ENCODE peak calls at places on chromosomes 4 and X, in eight cellular contexts. S is endodermal cell, R is left ventricle myocardium inferior, D is lower lobe of right lung, L is mucosa of descending colon, O is hepatocyte, K is astrocyte of the spinal cord, X is gastrocnemius medialis. P is an unnamed sample.

GRCh38 chr4:153933851-153934688 is 145.2 kb upstream of the SFRP2 start:
- DNase-seq in S (no peak), R (no peak), D (no peak), L (no peak), O (no peak), K (no peak), X (no peak), P (no peak)

GRCh38 chr4:121484633-121485032 is 103.8 kb upstream of the QRFPR start:
- DNase-seq in S (peak), R (no peak), D (peak), L (no peak), O (peak), K (peak), X (no peak), P (peak)

GRCh38 chrX:7385131-7385530 is 237.2 kb upstream of the PUDP start:
- DNase-seq in S (no peak), R (no peak), D (no peak), L (no peak), O (no peak), K (no peak), X (no peak), P (no peak)

GRCh38 chr4:10164877-10165283 is 48.3 kb upstream of the WDR1 start:
- DNase-seq in S (peak), R (no peak), D (no peak), L (peak), O (peak), K (peak), X (no peak), P (peak)

GRCh38 chrX:19964017-19964710 is 26.7 kb downstream of the BCLAF3 start:
- DNase-seq in S (no peak), R (no peak), D (no peak), L (no peak), O (no peak), K (no peak), X (no peak), P (peak)

GRCh38 chr4:80073362-80074008 is 456 bp upstream of the ANTXR2 start:
- DNase-seq in S (no peak), R (no peak), D (no peak), L (no peak), O (no peak), K (no peak), X (no peak), P (peak)

GRCh38 chrX:6228720-6229119 is at the start of gene NLGN4X:
- DNase-seq in S (peak), R (no peak), D (no peak), L (no peak), O (no peak), K (peak), X (no peak), P (no peak)

GRCh38 chrX:100216083-100216482 is 194.0 kb downstream of the PCDH19 start:
- DNase-seq in S (no peak), R (no peak), D (no peak), L (no peak), O (no peak), K (no peak), X (no peak), P (no peak)

GRCh38 chr4:65416875-65417274 is 253.4 kb downstream of the EPHA5 start:
- DNase-seq in S (peak), R (peak), D (no peak), L (peak), O (no peak), K (peak), X (no peak), P (no peak)

GRCh38 chrX:140229187-140229586 is 263.9 kb upstream of the CXorf66 start:
- DNase-seq in S (peak), R (no peak), D (no peak), L (no peak), O (no peak), K (peak), X (no peak), P (no peak)

GRCh38 chr4:145732001-145732400 is 52.1 kb downstream of the C4orf51 start:
- DNase-seq in S (no peak), R (no peak), D (no peak), L (no peak), O (no peak), K (no peak), X (no peak), P (no peak)

GRCh38 chr4:176781739-176782100 is 11.0 kb downstream of the VEGFC start:
- DNase-seq in S (no peak), R (no peak), D (no peak), L (no peak), O (no peak), K (no peak), X (peak), P (no peak)

GRCh38 chr4:89134775-89135319 is 23.5 kb downstream of the TIGD2 start:
- DNase-seq in S (no peak), R (no peak), D (no peak), L (no peak), O (peak), K (peak), X (no peak), P (no peak)

GRCh38 chr4:52259978-52260377 is 208.9 kb downstream of the SPATA18 start:
- DNase-seq in S (no peak), R (no peak), D (no peak), L (no peak), O (no peak), K (no peak), X (no peak), P (no peak)

GRCh38 chrX:97315939-97316338 is 432.2 kb downstream of the RPA4 start:
- DNase-seq in S (peak), R (no peak), D (no peak), L (no peak), O (no peak), K (no peak), X (no peak), P (no peak)

GRCh38 chrX:24513416-24513815 is 48.3 kb downstream of the PDK3 start:
- DNase-seq in S (no peak), R (no peak), D (no peak), L (no peak), O (no peak), K (no peak), X (no peak), P (peak)

GRCh38 chr4:4430492-4431195 is 43.7 kb downstream of the NSG1 start:
- DNase-seq in S (peak), R (no peak), D (no peak), L (no peak), O (peak), K (peak), X (no peak), P (peak)

GRCh38 chr4:157265281-157265680 is 44.8 kb downstream of the GRIA2 start:
- DNase-seq in S (peak), R (no peak), D (no peak), L (no peak), O (peak), K (peak), X (peak), P (no peak)

GRCh38 chrX:150880808-150881165 is 17.7 kb downstream of the CD99L2 start:
- DNase-seq in S (no peak), R (no peak), D (no peak), L (no peak), O (no peak), K (no peak), X (no peak), P (no peak)

GRCh38 chrX:40132751-40133150 is 35.0 kb upstream of the BCOR start:
- DNase-seq in S (no peak), R (peak), D (peak), L (peak), O (peak), K (peak), X (peak), P (no peak)

GRCh38 chrX:138127314-138127713 is 561.4 kb downstream of the ZIC3 start:
- DNase-seq in S (no peak), R (no peak), D (no peak), L (no peak), O (no peak), K (peak), X (no peak), P (no peak)

GRCh38 chrX:53714580-53715335 is 28.2 kb upstream of the HUWE1 start:
- DNase-seq in S (peak), R (no peak), D (peak), L (no peak), O (no peak), K (peak), X (no peak), P (peak)

GRCh38 chrX:39813631-39814246 is 284.0 kb downstream of the BCOR start:
- DNase-seq in S (no peak), R (peak), D (no peak), L (peak), O (peak), K (peak), X (peak), P (no peak)

DNA sequence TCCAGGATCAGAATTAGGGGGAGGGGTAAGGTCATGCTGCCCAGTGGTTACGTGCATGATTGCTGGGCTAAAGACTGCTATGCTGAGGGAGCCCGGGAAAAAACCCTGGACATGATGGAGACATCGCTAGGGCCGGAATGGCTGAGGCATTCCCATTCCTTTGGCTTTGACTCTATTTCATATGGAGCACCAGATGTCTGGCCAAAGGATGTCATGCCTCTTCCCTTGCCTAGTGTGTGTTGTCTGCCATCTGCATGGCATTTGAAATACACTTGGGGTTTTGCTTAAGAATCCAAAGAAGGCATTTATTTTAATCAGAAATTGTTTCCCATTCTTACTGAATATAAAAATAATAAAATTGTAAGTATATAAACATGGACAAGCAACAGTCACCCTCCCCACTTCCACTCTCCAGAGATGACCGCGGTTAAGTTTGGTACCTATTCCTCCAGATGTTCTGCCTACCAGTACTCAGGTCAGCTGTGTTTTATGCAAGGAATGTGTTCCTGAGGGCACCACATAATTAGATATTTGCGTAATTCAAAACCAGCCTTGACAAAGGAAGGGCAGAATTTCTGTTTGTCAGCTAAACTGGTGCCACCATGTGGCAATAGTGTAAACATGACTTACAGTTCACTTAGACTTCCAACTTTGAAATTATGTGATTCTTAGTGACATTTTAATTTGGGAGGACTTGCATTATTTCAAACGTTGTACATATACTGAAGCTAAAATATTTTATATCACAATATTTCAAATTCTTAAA is 105.9 kb downstream of the CT47B1 start:
- DNase-seq in S (no peak), R (no peak), D (no peak), L (no peak), O (peak), K (peak), X (no peak), P (peak)
- TF ChIP-seq CTCF in S (peak), R (peak), D (peak), L (no peak), O (peak), K (peak), X (peak), P (no peak)

GRCh38 chr4:61588621-61589020 is 388.5 kb downstream of the ADGRL3 start:
- DNase-seq in S (no peak), R (no peak), D (no peak), L (no peak), O (no peak), K (no peak), X (no peak), P (no peak)

DNA sequence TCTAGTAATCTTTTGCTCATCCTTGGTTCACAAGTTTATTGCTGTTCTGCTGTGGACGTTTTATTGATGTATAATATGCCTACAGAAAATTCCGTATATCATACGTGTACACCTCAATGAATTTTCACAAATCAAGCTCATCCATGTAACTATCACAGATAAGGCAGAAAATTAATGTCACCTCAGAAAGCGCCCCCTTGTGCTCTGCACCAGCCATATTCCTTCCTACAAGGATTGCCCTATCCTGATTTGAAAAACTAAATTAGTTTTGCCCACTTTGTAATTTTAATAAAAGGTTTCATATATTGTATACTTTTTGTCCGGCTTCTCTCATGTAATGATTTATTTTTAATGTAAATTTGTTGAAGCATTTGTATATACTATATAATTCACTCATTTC is 390.8 kb downstream of the ADGRL3 start:
- DNase-seq in S (peak), R (no peak), D (no peak), L (no peak), O (no peak), K (no peak), X (no peak), P (no peak)
- TF ChIP-seq CTCF in S (peak), R (no peak), D (no peak), L (no peak), O (no peak), K (peak), X (no peak), P (no peak)

GRCh38 chrX:63506320-63506719 is 155.2 kb upstream of the SPIN4 start:
- DNase-seq in S (no peak), R (no peak), D (no peak), L (no peak), O (peak), K (peak), X (no peak), P (peak)
- TF ChIP-seq CTCF in S (peak), R (peak), D (peak), L (no peak), O (peak), K (peak), X (no peak), P (peak)

DNA sequence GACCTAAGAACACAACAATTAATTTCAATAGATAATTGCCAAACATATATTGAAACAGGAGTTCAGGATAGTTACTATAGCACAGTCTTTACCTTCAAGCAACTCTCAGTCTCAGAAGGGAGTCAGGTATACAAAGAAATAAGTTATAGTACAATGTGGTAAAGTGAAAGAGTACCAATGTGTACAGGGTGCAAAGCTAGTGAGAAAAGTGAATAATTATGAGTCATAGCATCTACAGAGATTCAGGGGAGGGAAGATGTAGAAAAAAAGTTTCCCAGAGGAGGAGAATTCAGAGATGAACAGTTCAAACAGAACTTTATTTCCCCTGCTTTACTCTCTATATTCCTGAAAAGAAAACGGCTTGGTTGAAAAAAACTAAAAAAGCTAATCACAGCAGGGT is 22.7 kb upstream of the DKK2 start:
- DNase-seq in S (no peak), R (no peak), D (no peak), L (no peak), O (no peak), K (peak), X (no peak), P (no peak)
- TF ChIP-seq CTCF in S (no peak), R (no peak), D (no peak), L (no peak), O (no peak), K (no peak), X (no peak), P (no peak)

GRCh38 chr4:184740965-184741364 is 7.1 kb upstream of the CENPU start:
- DNase-seq in S (peak), R (no peak), D (no peak), L (no peak), O (no peak), K (no peak), X (no peak), P (no peak)
- TF ChIP-seq CTCF in S (no peak), R (no peak), D (no peak), L (no peak), O (no peak), K (no peak), X (no peak), P (no peak)

DNA sequence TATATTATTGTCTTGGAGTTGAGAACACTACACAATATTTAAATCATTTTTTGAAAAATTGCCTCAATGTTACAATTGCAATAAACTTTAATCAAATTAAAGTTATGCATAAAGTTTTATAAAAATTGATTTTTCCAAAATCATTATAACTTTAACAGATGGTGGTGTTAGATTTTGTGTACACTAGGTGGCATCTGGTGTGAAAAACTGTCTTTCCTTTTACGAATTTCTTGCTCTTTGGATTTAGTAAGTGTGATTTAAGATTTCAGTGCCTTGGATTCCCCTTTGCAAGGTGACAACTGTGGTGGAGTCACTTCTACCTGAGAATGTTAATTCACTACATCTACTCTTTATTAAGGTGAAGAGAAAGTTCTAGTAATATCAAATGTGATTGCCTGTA is 91.6 kb downstream of the AREG start:
- DNase-seq in S (no peak), R (no peak), D (no peak), L (no peak), O (no peak), K (peak), X (no peak), P (no peak)
- TF ChIP-seq CTCF in S (peak), R (peak), D (peak), L (no peak), O (peak), K (peak), X (no peak), P (no peak)

DNA sequence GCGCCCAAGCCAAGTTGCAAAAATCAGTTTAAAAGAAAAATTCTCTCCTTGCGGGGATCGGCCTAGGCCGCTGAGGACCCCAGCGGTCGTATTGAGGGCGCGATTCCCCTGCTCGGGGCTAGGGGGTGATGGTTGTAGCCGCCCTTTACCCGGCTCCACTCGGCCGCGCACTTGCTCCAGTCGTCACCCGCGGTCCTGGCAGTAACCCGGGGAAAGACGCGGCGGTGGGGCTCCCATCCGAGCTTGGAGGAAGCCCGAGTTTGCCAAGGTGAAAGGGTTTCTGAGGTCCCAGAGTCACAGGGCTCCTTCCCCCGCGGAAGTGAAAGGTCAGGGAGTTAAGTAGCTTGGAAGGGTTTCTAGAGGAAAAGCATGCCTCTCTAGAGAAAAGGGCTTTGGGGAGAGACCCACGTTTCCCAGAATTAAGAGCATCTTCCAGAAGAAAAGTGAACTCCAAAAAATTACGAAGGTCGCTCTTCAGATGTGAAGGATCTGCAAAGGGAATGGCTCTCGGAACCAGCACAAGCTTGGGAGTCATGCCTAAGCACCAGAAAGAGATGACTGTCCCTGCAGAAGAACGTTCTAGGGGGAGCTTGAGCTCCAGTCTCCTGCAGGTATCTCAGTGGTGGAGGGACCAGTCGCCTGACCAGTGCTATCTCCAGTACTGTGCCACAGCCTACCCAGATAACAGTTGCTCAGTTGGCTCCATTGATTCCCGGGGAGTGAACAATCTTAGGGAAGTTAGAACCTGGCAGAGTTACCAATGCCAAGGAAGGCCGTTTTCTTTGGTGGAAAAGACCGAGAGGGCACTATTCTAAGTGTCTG is 873 bp downstream of the LAP3 start:
- DNase-seq in S (peak), R (peak), D (peak), L (peak), O (peak), K (peak), X (peak), P (peak)
- TF ChIP-seq CTCF in S (peak), R (no peak), D (no peak), L (no peak), O (peak), K (peak), X (no peak), P (no peak)

GRCh38 chr4:92265066-92265465 is 38.7 kb upstream of the GRID2 start:
- DNase-seq in S (no peak), R (no peak), D (no peak), L (no peak), O (no peak), K (no peak), X (no peak), P (no peak)

GRCh38 chr4:92265798-92266197 is 38.0 kb upstream of the GRID2 start:
- DNase-seq in S (no peak), R (no peak), D (no peak), L (no peak), O (no peak), K (no peak), X (no peak), P (no peak)

GRCh38 chr4:92266521-92266920 is 37.2 kb upstream of the GRID2 start:
- DNase-seq in S (no peak), R (no peak), D (no peak), L (no peak), O (no peak), K (no peak), X (no peak), P (no peak)

GRCh38 chr4:92268642-92269041 is 35.1 kb upstream of the GRID2 start:
- DNase-seq in S (no peak), R (no peak), D (no peak), L (no peak), O (no peak), K (no peak), X (no peak), P (no peak)

GRCh38 chr4:92270908-92271307 is 32.9 kb upstream of the GRID2 start:
- DNase-seq in S (peak), R (no peak), D (no peak), L (no peak), O (no peak), K (no peak), X (no peak), P (no peak)
- TF ChIP-seq CTCF in S (peak), R (peak), D (no peak), L (no peak), O (peak), K (no peak), X (no peak), P (no peak)

GRCh38 chrX:131816551-131817136 is 206.5 kb upstream of the STK26 start:
- DNase-seq in S (no peak), R (no peak), D (no peak), L (no peak), O (no peak), K (peak), X (peak), P (peak)
- TF ChIP-seq CTCF in S (no peak), R (peak), D (peak), L (no peak), O (no peak), K (peak), X (peak), P (peak)

GRCh38 chr4:11281720-11282119 is 147.0 kb downstream of the HS3ST1 start:
- DNase-seq in S (no peak), R (no peak), D (no peak), L (no peak), O (no peak), K (peak), X (no peak), P (no peak)
- TF ChIP-seq CTCF in S (no peak), R (no peak), D (no peak), L (no peak), O (no peak), K (no peak), X (no peak), P (no peak)

P was measured in GM13976.